ENCODE peak calls at places on chromosomes 13 and 19, in six cellular contexts. A is CD4-positive, CD25-positive, alpha-beta regulatory T cell; V is effector CD4-positive, alpha-beta T cell; K is WERI-Rb-1; P is NCI-H1930; X is activated CD8-positive, alpha-beta memory T cell treated with anti-CD3 and anti-CD28 coated beads, Interleukin-2, amount 10 ng/mL, durations not matched to agents 7 days and 5 days. Z is an unnamed sample.

GRCh38 chr19:48918801-48919247 is 14.7 kb upstream of the DHDH start:
- DNase-seq in K (peak; percentile 45), X (peak; percentile 45), P (peak; percentile 51), V (no peak), A (no peak), Z (no peak)

GRCh38 chr13:100124265-100124664 is 35.4 kb downstream of the PCCA start:
- DNase-seq in K (no peak), X (no peak), P (peak; percentile 64), V (no peak), A (no peak), Z (no peak)

GRCh38 chr19:35295792-35296462 is 4.0 kb downstream of the MAG start:
- DNase-seq in A (peak; percentile 34), P (no peak), K (no peak), X (peak; percentile 73), V (peak; percentile 17), Z (no peak)

GRCh38 chr13:50149932-50150331 is 134.7 kb downstream of the KCNRG start:
- DNase-seq in X (no peak), V (no peak), K (no peak), P (no peak), A (no peak), Z (no peak)

GRCh38 chr19:2542341-2543069 is 66.6 kb downstream of the GADD45B start:
- DNase-seq in V (no peak), P (no peak), X (no peak), A (no peak), K (no peak), Z (no peak)

GRCh38 chr19:56507446-56508281 is at the start of gene ZNF471:
- DNase-seq in K (peak; percentile 99), A (peak; percentile 83), P (peak; percentile 99), V (peak; percentile 48), X (peak; percentile 90), Z (peak; percentile 84)

GRCh38 chr19:11378319-11379189 is 4.1 kb downstream of the SWSAP1 start:
- DNase-seq in A (no peak), V (no peak), K (peak; percentile 80), P (peak; percentile 48), X (peak; percentile 52), Z (no peak)

GRCh38 chr13:38814331-38814730 is 127.5 kb downstream of the FREM2 start:
- DNase-seq in V (no peak), P (no peak), X (no peak), K (no peak), A (no peak), Z (no peak)

GRCh38 chr19:35509018-35509652 is 4.3 kb downstream of the DMKN start:
- DNase-seq in X (peak; percentile 62), V (no peak), P (peak; percentile 41), A (peak; percentile 11), K (peak; percentile 35), Z (peak; percentile 32)

GRCh38 chr13:94433055-94433947 is 46.2 kb downstream of the DCT start:
- DNase-seq in K (peak; percentile 99), X (no peak), V (no peak), P (peak; percentile 24), A (no peak), Z (no peak)

GRCh38 chr19:36030264-36031148 is 2.2 kb downstream of the CLIP3 start:
- DNase-seq in A (no peak), X (no peak), K (no peak), V (no peak), P (no peak), Z (no peak)

GRCh38 chr13:32731576-32731975 is 145.3 kb downstream of the PDS5B start:
- DNase-seq in V (no peak), A (no peak), X (no peak), P (no peak), K (no peak), Z (peak; percentile 39)

GRCh38 chr19:38544569-38545315 is 73.0 kb downstream of the MAP4K1 start:
- DNase-seq in V (no peak), A (peak; percentile 69), P (no peak), X (no peak), K (no peak), Z (peak; percentile 61)

GRCh38 chr19:48861313-48861712 is 7.1 kb downstream of the PLEKHA4 start:
- DNase-seq in K (no peak), X (no peak), P (no peak), V (no peak), A (no peak), Z (no peak)

GRCh38 chr13:75399168-75399878 is 82.6 kb downstream of the TBC1D4 start:
- DNase-seq in X (no peak), K (no peak), A (no peak), V (no peak), P (no peak), Z (no peak)

GRCh38 chr19:23056516-23056915 is 53.5 kb upstream of the ZNF728 start:
- DNase-seq in A (no peak), K (no peak), P (no peak), V (no peak), X (no peak), Z (no peak)

GRCh38 chr19:15161028-15161984 is 39.5 kb downstream of the NOTCH3 start:
- DNase-seq in P (peak; percentile 24), A (no peak), X (no peak), K (peak; percentile 68), V (no peak), Z (no peak)

GRCh38 chr19:50826492-50827240 is 3.1 kb upstream of the KLK1 start:
- DNase-seq in V (no peak), P (no peak), X (no peak), A (no peak), K (no peak), Z (no peak)

GRCh38 chr13:50393641-50394040 is 378.4 kb downstream of the KCNRG start:
- DNase-seq in P (no peak), K (peak; percentile 84), X (no peak), V (no peak), A (no peak), Z (no peak)

GRCh38 chr19:42255766-42256750 is 1.1 kb upstream of the ERF start:
- DNase-seq in P (no peak), A (no peak), V (no peak), X (peak; percentile 46), K (peak; percentile 28), Z (no peak)